ENCODE peak calls at places on chromosomes 16 and 17, in five cellular contexts. S is CD4-positive, CD25-positive, alpha-beta regulatory T cell; P is right lobe of liver; F is CD4-positive, alpha-beta memory T cell; D is SJCRH30. Z is an unnamed sample.

GRCh38 chr16:65068151-65068740 is 53.6 kb downstream of the CDH11 start:
- DNase-seq in F (no peak), S (no peak), P (no peak), D (peak), Z (no peak)

GRCh38 chr17:60102632-60103047 is 23.9 kb upstream of the HEATR6 start:
- DNase-seq in S (no peak), F (peak), P (no peak), D (no peak), Z (no peak)

GRCh38 chr17:79577485-79578187 is 33.2 kb downstream of the RBFOX3 start:
- DNase-seq in P (no peak), S (no peak), D (no peak), F (no peak), Z (no peak)

GRCh38 chr17:19243838-19244237 is 6.7 kb downstream of the EPN2 start:
- DNase-seq in S (no peak), D (no peak), P (no peak), F (no peak), Z (no peak)

GRCh38 chr17:1055751-1056645 is 59.1 kb downstream of the TIMM22 start:
- DNase-seq in P (no peak), F (peak), D (peak), S (peak), Z (peak)

GRCh38 chr16:48082516-48082915 is 73.3 kb downstream of the ABCC12 start:
- DNase-seq in F (no peak), P (no peak), S (no peak), D (no peak), Z (no peak)

GRCh38 chr17:82964851-82965341 is 114.5 kb upstream of the METRNL start:
- DNase-seq in F (no peak), S (no peak), D (no peak), P (peak), Z (no peak)

GRCh38 chr16:67562918-67563707 is 787 bp downstream of the CTCF start:
- DNase-seq in P (peak), F (peak), D (peak), S (peak), Z (peak)

GRCh38 chr17:83196973-83197880 is 117.8 kb downstream of the METRNL start:
- DNase-seq in P (no peak), S (no peak), F (no peak), D (no peak), Z (peak)

GRCh38 chr17:1577186-1577585 is 14.6 kb upstream of the PITPNA start:
- DNase-seq in D (peak), P (peak), S (no peak), F (no peak), Z (no peak)

GRCh38 chr17:1109606-1110523 is 69.9 kb downstream of the ABR start:
- DNase-seq in S (no peak), P (no peak), D (no peak), F (no peak), Z (peak)

GRCh38 chr16:66534376-66534799 is 15.5 kb downstream of the TK2 start:
- DNase-seq in S (no peak), F (no peak), D (no peak), P (no peak), Z (no peak)

GRCh38 chr17:79836952-79837887 is 2.0 kb downstream of the CBX4 start:
- DNase-seq in P (peak), D (peak), S (no peak), F (peak), Z (peak)

GRCh38 chr17:48625502-48626201 is 506 bp downstream of the HOXB9 start:
- DNase-seq in F (no peak), D (peak), S (no peak), P (no peak), Z (no peak)

GRCh38 chr16:69520413-69520799 is 45.4 kb upstream of the NFAT5 start:
- DNase-seq in P (no peak), S (no peak), D (no peak), F (no peak), Z (no peak)
- H3K27ac ChIP-seq in P (no peak), S (no peak), D (no peak), F (no peak), Z (no peak)

GRCh38 chr17:37713028-37713431 is 31.8 kb downstream of the HNF1B start:
- DNase-seq in F (no peak), P (peak), S (no peak), D (no peak), Z (no peak)
- H3K27ac ChIP-seq in F (no peak), P (peak), S (no peak), D (no peak), Z (no peak)

GRCh38 chr17:40107266-40107980 is 7.0 kb upstream of the NR1D1 start:
- DNase-seq in S (peak), P (no peak), D (peak), F (peak), Z (no peak)

GRCh38 chr17:40109471-40109824 is 9.1 kb upstream of the NR1D1 start:
- DNase-seq in S (no peak), P (no peak), F (no peak), D (no peak), Z (no peak)

GRCh38 chr17:40104570-40105471 is 4.4 kb upstream of the NR1D1 start:
- DNase-seq in P (no peak), S (no peak), F (no peak), D (no peak), Z (no peak)

GRCh38 chr17:40106089-40106759 is 5.8 kb upstream of the NR1D1 start:
- DNase-seq in D (peak), F (no peak), S (no peak), P (no peak), Z (no peak)

GRCh38 chr17:40106760-40107265 is 6.4 kb upstream of the NR1D1 start:
- DNase-seq in F (no peak), P (no peak), D (peak), S (no peak), Z (no peak)
- H3K27ac ChIP-seq in F (peak), P (no peak), D (peak), S (peak), Z (peak)

GRCh38 chr16:87371261-87371866 is 12.2 kb downstream of the FBXO31 start:
- DNase-seq in F (no peak), P (no peak), S (no peak), D (peak), Z (no peak)
- H3K27ac ChIP-seq in F (no peak), P (no peak), S (no peak), D (peak), Z (no peak)

DNA sequence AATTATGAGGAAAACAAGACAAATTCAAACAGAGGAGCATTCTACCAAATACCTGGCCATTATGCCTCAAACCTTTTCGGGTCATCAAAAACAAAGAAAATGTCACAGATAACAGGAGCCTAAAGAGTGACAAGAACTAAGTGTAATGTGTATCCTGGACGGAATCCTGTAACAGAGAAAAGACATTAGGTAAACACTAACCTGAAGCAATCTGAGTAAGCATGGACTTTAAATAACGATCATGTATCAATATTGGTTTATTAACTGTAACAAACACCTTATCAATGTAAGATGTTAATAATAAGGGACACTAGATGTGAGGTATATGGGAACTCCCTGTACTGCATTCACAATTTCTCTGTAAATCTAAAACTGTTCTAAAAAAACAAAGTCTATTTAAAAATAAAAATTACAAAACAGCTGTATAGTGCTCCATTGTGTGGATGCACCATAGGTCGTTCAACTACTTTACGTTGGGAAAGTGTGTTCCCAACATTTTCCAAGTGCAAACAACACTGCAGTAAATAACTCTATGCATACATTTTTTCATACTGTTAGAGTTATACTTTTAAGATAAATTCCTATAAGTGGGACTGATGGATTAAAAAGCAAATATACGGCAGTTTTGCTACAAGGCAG is 14.8 kb downstream of the CMC2 start:
- DNase-seq in D (no peak), F (no peak), P (no peak), S (no peak), Z (no peak)
- H3K27ac ChIP-seq in D (no peak), F (no peak), P (peak), S (no peak), Z (no peak)

GRCh38 chr16:71915350-71915749 is 20.0 kb downstream of the IST1 start:
- DNase-seq in P (no peak), D (no peak), F (no peak), S (no peak), Z (no peak)
- H3K27ac ChIP-seq in P (no peak), D (no peak), F (no peak), S (no peak), Z (no peak)

GRCh38 chr17:45052052-45052772 is 780 bp upstream of the DCAKD start:
- DNase-seq in D (peak), S (peak), F (peak), P (peak), Z (peak)
- H3K27ac ChIP-seq in D (peak), S (peak), F (peak), P (peak), Z (peak)

DNA sequence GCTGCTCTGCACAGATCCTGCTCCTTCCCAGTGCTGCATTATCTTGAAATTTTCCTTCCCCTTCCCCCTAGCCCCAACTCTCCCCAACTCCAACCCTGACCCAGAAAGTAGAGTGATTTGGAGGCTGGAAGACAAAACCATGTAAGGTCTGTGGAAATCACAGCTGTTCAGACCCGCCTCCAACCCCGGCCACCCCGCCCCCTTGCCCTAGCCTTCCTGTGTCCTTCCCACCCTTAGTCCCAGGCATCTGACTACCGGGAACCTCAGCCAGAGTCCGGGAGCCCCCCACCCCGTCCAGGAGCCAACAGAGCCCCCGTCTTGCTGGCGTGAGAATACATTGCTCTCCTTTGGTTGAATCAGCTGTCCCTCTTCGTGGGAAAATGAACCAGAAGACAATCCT is at the start of gene AOC3:
- DNase-seq in D (peak), S (no peak), F (no peak), P (no peak), Z (peak)
- H3K27ac ChIP-seq in D (no peak), S (peak), F (no peak), P (no peak), Z (no peak)

GRCh38 chr17:32445976-32446375 is 1.7 kb downstream of the PSMD11 start:
- DNase-seq in S (no peak), P (no peak), F (no peak), D (no peak), Z (no peak)
- H3K27ac ChIP-seq in S (peak), P (no peak), F (peak), D (no peak), Z (no peak)

GRCh38 chr17:41835214-41835799 is 725 bp downstream of the NT5C3B start:
- DNase-seq in P (no peak), D (peak), S (no peak), F (no peak), Z (no peak)
- H3K27ac ChIP-seq in P (peak), D (peak), S (no peak), F (peak), Z (peak)